ENCODE peak calls at places on chromosomes 2 and 18, in nine cellular contexts. One of them, this sample, is unnamed.

GRCh38 chr2:11395971-11396689 is 51.7 kb upstream of the ROCK2 start:
- DNase-seq in GDM1: no peak
- DNase-seq in choroid plexus epithelial cell: no peak
- DNase-seq in stomach: no peak
- DNase-seq in prostate gland: no peak
- DNase-seq in body of pancreas: no peak
- DNase-seq in stimulated activated CD4-positive, alpha-beta T cell treated with anti-CD3 and anti-CD28 coated beads, Interleukin-4, amount 100 ng/mL, for 1 hour: no peak
- DNase-seq in H4: no peak
- DNase-seq in BJ: no peak
- DNase-seq in this sample: no peak

GRCh38 chr2:44705851-44706555 is 235.5 kb upstream of the SIX3 start:
- DNase-seq in stomach: no peak
- DNase-seq in H4: no peak
- DNase-seq in body of pancreas: no peak
- DNase-seq in BJ: no peak
- DNase-seq in GDM1: no peak
- DNase-seq in choroid plexus epithelial cell: no peak
- DNase-seq in stimulated activated CD4-positive, alpha-beta T cell treated with anti-CD3 and anti-CD28 coated beads, Interleukin-4, amount 100 ng/mL, for 1 hour: no peak
- DNase-seq in prostate gland: no peak
- DNase-seq in this sample: no peak

GRCh38 chr18:22983175-22983574 is 50.0 kb downstream of the RBBP8 start:
- DNase-seq in choroid plexus epithelial cell: peak
- DNase-seq in BJ: no peak
- DNase-seq in body of pancreas: no peak
- DNase-seq in prostate gland: no peak
- DNase-seq in GDM1: no peak
- DNase-seq in stomach: no peak
- DNase-seq in H4: peak
- DNase-seq in stimulated activated CD4-positive, alpha-beta T cell treated with anti-CD3 and anti-CD28 coated beads, Interleukin-4, amount 100 ng/mL, for 1 hour: no peak
- DNase-seq in this sample: no peak

GRCh38 chr2:143615617-143616016 is 486.4 kb downstream of the ARHGAP15 start:
- DNase-seq in body of pancreas: no peak
- DNase-seq in stimulated activated CD4-positive, alpha-beta T cell treated with anti-CD3 and anti-CD28 coated beads, Interleukin-4, amount 100 ng/mL, for 1 hour: no peak
- DNase-seq in choroid plexus epithelial cell: no peak
- DNase-seq in BJ: no peak
- DNase-seq in prostate gland: no peak
- DNase-seq in stomach: no peak
- DNase-seq in H4: no peak
- DNase-seq in GDM1: no peak
- DNase-seq in this sample: no peak

GRCh38 chr2:171880774-171881173 is 13.3 kb downstream of the SLC25A12 start:
- DNase-seq in prostate gland: no peak
- DNase-seq in stimulated activated CD4-positive, alpha-beta T cell treated with anti-CD3 and anti-CD28 coated beads, Interleukin-4, amount 100 ng/mL, for 1 hour: no peak
- DNase-seq in body of pancreas: no peak
- DNase-seq in stomach: no peak
- DNase-seq in GDM1: no peak
- DNase-seq in H4: no peak
- DNase-seq in BJ: no peak
- DNase-seq in choroid plexus epithelial cell: no peak
- DNase-seq in this sample: no peak

GRCh38 chr2:7071916-7072556 is 154.8 kb downstream of the RNF144A start:
- DNase-seq in choroid plexus epithelial cell: no peak
- DNase-seq in BJ: no peak
- DNase-seq in H4: no peak
- DNase-seq in stimulated activated CD4-positive, alpha-beta T cell treated with anti-CD3 and anti-CD28 coated beads, Interleukin-4, amount 100 ng/mL, for 1 hour: no peak
- DNase-seq in prostate gland: no peak
- DNase-seq in stomach: no peak
- DNase-seq in GDM1: peak
- DNase-seq in body of pancreas: no peak
- DNase-seq in this sample: no peak

GRCh38 chr2:14543284-14543683 is 89.2 kb upstream of the LRATD1 start:
- DNase-seq in prostate gland: no peak
- DNase-seq in body of pancreas: no peak
- DNase-seq in GDM1: no peak
- DNase-seq in stomach: peak
- DNase-seq in BJ: no peak
- DNase-seq in choroid plexus epithelial cell: peak
- DNase-seq in H4: peak
- DNase-seq in stimulated activated CD4-positive, alpha-beta T cell treated with anti-CD3 and anti-CD28 coated beads, Interleukin-4, amount 100 ng/mL, for 1 hour: no peak
- DNase-seq in this sample: peak

GRCh38 chr2:9240745-9241144 is 34.1 kb downstream of the ASAP2 start:
- DNase-seq in stomach: no peak
- DNase-seq in choroid plexus epithelial cell: no peak
- DNase-seq in BJ: no peak
- DNase-seq in H4: no peak
- DNase-seq in stimulated activated CD4-positive, alpha-beta T cell treated with anti-CD3 and anti-CD28 coated beads, Interleukin-4, amount 100 ng/mL, for 1 hour: peak
- DNase-seq in GDM1: no peak
- DNase-seq in prostate gland: no peak
- DNase-seq in body of pancreas: no peak
- DNase-seq in this sample: no peak

GRCh38 chr2:69717902-69718301 is 24.0 kb upstream of the ANXA4 start:
- DNase-seq in stimulated activated CD4-positive, alpha-beta T cell treated with anti-CD3 and anti-CD28 coated beads, Interleukin-4, amount 100 ng/mL, for 1 hour: no peak
- DNase-seq in choroid plexus epithelial cell: peak
- DNase-seq in GDM1: no peak
- DNase-seq in stomach: no peak
- DNase-seq in body of pancreas: no peak
- DNase-seq in BJ: no peak
- DNase-seq in H4: no peak
- DNase-seq in prostate gland: no peak
- DNase-seq in this sample: no peak

GRCh38 chr2:85243101-85244072 is 84.4 kb downstream of the TGOLN2 start:
- DNase-seq in stomach: peak
- DNase-seq in H4: peak
- DNase-seq in choroid plexus epithelial cell: peak
- DNase-seq in stimulated activated CD4-positive, alpha-beta T cell treated with anti-CD3 and anti-CD28 coated beads, Interleukin-4, amount 100 ng/mL, for 1 hour: peak
- DNase-seq in GDM1: no peak
- DNase-seq in body of pancreas: peak
- DNase-seq in prostate gland: no peak
- DNase-seq in BJ: no peak
- DNase-seq in this sample: no peak

This sample was measured in mucosa of gallbladder.